ENCODE peak calls at places on chromosomes 16 and 17, in four cellular contexts. X, L, D and F are unnamed samples.
A peak's percentile ranks its signal among the peaks of the same experiment; 100 is the strongest.

GRCh38 chr17:6608321-6608720 is 32.2 kb downstream of the KIAA0753 start:
- DNase-seq in X (no peak), L (no peak), D (no peak), F (no peak)

GRCh38 chr17:9026741-9027140 is 5.4 kb downstream of the NTN1 start:
- DNase-seq in X (no peak), L (no peak), D (no peak), F (no peak)

GRCh38 chr17:73593249-73593965 is 50.8 kb downstream of the SDK2 start:
- DNase-seq in X (no peak), L (no peak), D (no peak), F (no peak)

GRCh38 chr16:24909856-24910255 is 64.1 kb downstream of the SLC5A11 start:
- DNase-seq in X (no peak), L (no peak), D (no peak), F (no peak)

GRCh38 chr17:70622382-70623260 is 453.3 kb downstream of the KCNJ2 start:
- DNase-seq in X (peak; percentile 56), L (peak; percentile 87), D (peak; percentile 22), F (no peak)

GRCh38 chr17:82154881-82155331 is 56.9 kb upstream of the FASN start:
- DNase-seq in X (no peak), L (no peak), D (no peak), F (no peak)

GRCh38 chr16:89344846-89345577 is 127.5 kb downstream of the ZNF778 start:
- DNase-seq in X (no peak), L (no peak), D (no peak), F (no peak)

GRCh38 chr17:57565119-57565635 is 179.9 kb downstream of the CCDC182 start:
- DNase-seq in X (no peak), L (no peak), D (no peak), F (peak; percentile 17)